ENCODE peak calls at places on chromosomes 3 and 15, in nine cellular contexts. C is left lung; T is CD4-positive, alpha-beta memory T cell; D is aorta; L is psoas muscle; M is heart right ventricle; F is A673; S is tibial artery; V is neural progenitor cell. Y is an unnamed sample. For H3K27me3, the result is how much of the 10 kb centered on the place peaks cover.

GRCh38 chr3:190092250-190092649 is 28.4 kb downstream of the P3H2 start:
- DNase-seq in C (no peak), T (no peak), D (no peak), L (no peak), M (no peak), F (peak), S (no peak), V (peak), Y (no peak)

GRCh38 chr3:64681827-64682226 is 6.0 kb downstream of the ADAMTS9 start:
- DNase-seq in C (no peak), T (no peak), D (no peak), L (no peak), M (no peak), F (no peak), S (no peak), V (no peak), Y (no peak)

GRCh38 chr15:75723171-75723846 is 10.7 kb upstream of the CSPG4 start:
- DNase-seq in C (peak), T (no peak), D (peak), L (no peak), M (no peak), F (no peak), S (peak), V (no peak), Y (no peak)

GRCh38 chr3:18351823-18352744 is 73.1 kb downstream of the SATB1 start:
- DNase-seq in C (peak), T (no peak), D (peak), L (no peak), M (no peak), F (no peak), S (peak), V (peak), Y (no peak)

GRCh38 chr3:39180183-39180545 is 12.2 kb downstream of the XIRP1 start:
- DNase-seq in C (no peak), T (no peak), D (no peak), L (no peak), M (no peak), F (no peak), S (no peak), V (no peak), Y (no peak)

GRCh38 chr15:38482572-38482971 is 28.6 kb downstream of the FAM98B start:
- DNase-seq in C (no peak), T (no peak), D (no peak), L (no peak), M (no peak), F (no peak), S (no peak), V (no peak), Y (no peak)

GRCh38 chr15:72135719-72136118 is 17.5 kb downstream of the SENP8 start:
- DNase-seq in C (no peak), T (no peak), D (no peak), L (no peak), M (no peak), F (no peak), S (no peak), V (no peak), Y (no peak)

GRCh38 chr3:72950372-72950771 is 46.2 kb upstream of the PPP4R2 start:
- DNase-seq in C (no peak), T (no peak), D (no peak), L (no peak), M (no peak), F (no peak), S (no peak), V (no peak), Y (no peak)

GRCh38 chr3:186599785-186600166 is 13.1 kb upstream of the AHSG start:
- DNase-seq in C (no peak), T (no peak), D (no peak), L (no peak), M (no peak), F (no peak), S (no peak), V (no peak), Y (no peak)

GRCh38 chr15:38842991-38843610 is 278.5 kb upstream of the RASGRP1 start:
- DNase-seq in C (no peak), T (no peak), D (no peak), L (no peak), M (no peak), F (no peak), S (no peak), V (no peak), Y (no peak)

GRCh38 chr15:80780416-80781221 is 1.4 kb downstream of the CEMIP start:
- DNase-seq in C (peak), T (no peak), D (peak), L (peak), M (peak), F (peak), S (no peak), V (peak), Y (peak)

GRCh38 chr3:133412511-133413165 is 12.8 kb downstream of the BFSP2 start:
- DNase-seq in C (peak), T (no peak), D (peak), L (no peak), M (no peak), F (peak), S (no peak), V (no peak), Y (no peak)

GRCh38 chr3:17967111-17967510 is 224.7 kb upstream of the TBC1D5 start:
- DNase-seq in C (no peak), T (no peak), D (no peak), L (no peak), M (no peak), F (no peak), S (no peak), V (no peak), Y (no peak)

GRCh38 chr3:188266581-188267274 is 112.8 kb downstream of the LPP start:
- DNase-seq in C (no peak), T (no peak), D (no peak), L (peak), M (no peak), F (no peak), S (peak), V (no peak), Y (no peak)

GRCh38 chr3:182063742-182064141 is 352.0 kb downstream of the SOX2 start:
- DNase-seq in C (no peak), T (no peak), D (no peak), L (no peak), M (no peak), F (no peak), S (no peak), V (no peak), Y (no peak)

GRCh38 chr3:188631291-188632010 is 477.5 kb downstream of the LPP start:
- DNase-seq in C (no peak), T (no peak), D (no peak), L (no peak), M (no peak), F (peak), S (no peak), V (no peak), Y (no peak)

GRCh38 chr15:36951747-36952247 is 148.6 kb downstream of the MEIS2 start:
- DNase-seq in C (no peak), T (no peak), D (no peak), L (peak), M (no peak), F (no peak), S (no peak), V (peak), Y (no peak)

GRCh38 chr15:85874236-85874635 is 79.5 kb upstream of the KLHL25 start:
- DNase-seq in C (no peak), T (no peak), D (no peak), L (no peak), M (no peak), F (no peak), S (no peak), V (no peak), Y (no peak)

GRCh38 chr3:16665282-16665741 is 60.1 kb upstream of the DAZL start:
- DNase-seq in C (no peak), T (no peak), D (no peak), L (no peak), M (no peak), F (peak), S (no peak), V (no peak), Y (no peak)

GRCh38 chr3:13161771-13162535 is 88.7 kb upstream of the IQSEC1 start:
- DNase-seq in C (peak), T (no peak), D (peak), L (no peak), M (no peak), F (no peak), S (peak), V (no peak), Y (peak)

GRCh38 chr3:54223063-54223462 is 100.7 kb downstream of the CACNA2D3 start:
- DNase-seq in C (no peak), T (no peak), D (no peak), L (no peak), M (no peak), F (no peak), S (no peak), V (no peak), Y (no peak)

GRCh38 chr3:13273604-13274105 is 146.5 kb downstream of the NUP210 start:
- DNase-seq in C (no peak), T (no peak), D (peak), L (no peak), M (no peak), F (no peak), S (peak), V (no peak), Y (no peak)

GRCh38 chr3:197125601-197126000 is 96.0 kb upstream of the MELTF start:
- DNase-seq in C (no peak), T (no peak), D (no peak), L (no peak), M (no peak), F (no peak), S (no peak), V (no peak), Y (no peak)

GRCh38 chr3:159123877-159124276 is 322.0 kb downstream of the MFSD1 start:
- DNase-seq in C (no peak), T (no peak), D (no peak), L (no peak), M (no peak), F (no peak), S (no peak), V (no peak), Y (no peak)
- H3K27me3 ChIP-seq in C (under half), T (under half), D (under half), L (under half), M (under half), F (under half), S (under half), V (under half), Y (under half)

DNA sequence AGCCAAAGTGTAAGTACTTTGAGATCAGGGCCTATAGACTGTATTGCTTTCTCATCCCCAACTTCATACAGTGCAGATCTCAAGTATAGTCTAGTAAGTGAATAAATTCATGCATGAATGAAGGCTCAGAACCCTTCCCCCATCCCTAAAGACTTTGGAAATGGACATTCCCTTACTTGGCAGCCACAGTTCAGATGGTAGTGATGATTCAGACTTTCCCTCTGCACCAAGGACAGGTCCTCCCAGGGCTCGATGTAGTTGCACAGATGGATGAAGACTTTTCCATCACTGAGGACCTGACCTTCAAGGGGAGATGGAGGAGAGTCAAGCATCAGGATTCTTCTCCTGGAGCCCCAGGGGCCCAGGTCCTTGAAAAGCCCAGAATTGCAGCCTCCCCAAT is 4.6 kb downstream of the TIMP4 start:
- DNase-seq in C (no peak), T (no peak), D (no peak), L (no peak), M (no peak), F (no peak), S (no peak), V (no peak), Y (no peak)
- H3K4me3 ChIP-seq in C (no peak), T (no peak), D (no peak), L (no peak), M (no peak), F (no peak), S (no peak), V (no peak), Y (no peak)

GRCh38 chr3:147358144-147358992 is 48.0 kb downstream of the ZIC4 start:
- DNase-seq in C (no peak), T (no peak), D (no peak), L (no peak), M (no peak), F (no peak), S (no peak), V (no peak), Y (no peak)
- H3K27me3 ChIP-seq in C (half or more), T (under half), D (under half), L (under half), M (half or more), F (half or more), S (under half), V (half or more), Y (half or more)

GRCh38 chr3:141094851-141095545 is 43.9 kb downstream of the SPSB4 start:
- DNase-seq in C (no peak), T (no peak), D (peak), L (peak), M (peak), F (peak), S (peak), V (peak), Y (peak)
- H3K4me3 ChIP-seq in C (no peak), T (no peak), D (no peak), L (peak), M (peak), F (peak), S (peak), V (no peak), Y (peak)

GRCh38 chr3:194253270-194253669 is 97.9 kb downstream of the CPN2 start:
- DNase-seq in C (no peak), T (no peak), D (peak), L (no peak), M (no peak), F (no peak), S (no peak), V (no peak), Y (no peak)

GRCh38 chr3:194256040-194256945 is 94.8 kb downstream of the CPN2 start:
- DNase-seq in C (no peak), T (no peak), D (peak), L (no peak), M (no peak), F (no peak), S (no peak), V (no peak), Y (no peak)

GRCh38 chr3:194251891-194252560 is 99.1 kb downstream of the CPN2 start:
- DNase-seq in C (no peak), T (no peak), D (peak), L (no peak), M (no peak), F (no peak), S (no peak), V (no peak), Y (no peak)

GRCh38 chr3:194255252-194256039 is 95.7 kb downstream of the CPN2 start:
- DNase-seq in C (peak), T (peak), D (peak), L (peak), M (peak), F (peak), S (peak), V (no peak), Y (peak)

GRCh38 chr3:194254032-194254431 is 97.1 kb downstream of the CPN2 start:
- DNase-seq in C (no peak), T (no peak), D (peak), L (no peak), M (no peak), F (no peak), S (no peak), V (no peak), Y (no peak)
- H3K27me3 ChIP-seq in C (under half), T (under half), D (under half), L (under half), M (under half), F (under half), S (under half), V (under half), Y (under half)

GRCh38 chr3:179200790-179201189 is 50.1 kb downstream of the KCNMB3 start:
- DNase-seq in C (no peak), T (no peak), D (no peak), L (no peak), M (no peak), F (no peak), S (no peak), V (no peak), Y (no peak)

GRCh38 chr3:179196700-179197099 is 48.5 kb downstream of the PIK3CA start:
- DNase-seq in C (no peak), T (no peak), D (no peak), L (no peak), M (no peak), F (no peak), S (no peak), V (peak), Y (no peak)

GRCh38 chr3:179194931-179195330 is 46.8 kb downstream of the PIK3CA start:
- DNase-seq in C (no peak), T (no peak), D (no peak), L (no peak), M (no peak), F (no peak), S (no peak), V (no peak), Y (no peak)

GRCh38 chr3:179192542-179192941 is 44.4 kb downstream of the PIK3CA start:
- DNase-seq in C (no peak), T (no peak), D (no peak), L (no peak), M (no peak), F (no peak), S (no peak), V (no peak), Y (no peak)

DNA sequence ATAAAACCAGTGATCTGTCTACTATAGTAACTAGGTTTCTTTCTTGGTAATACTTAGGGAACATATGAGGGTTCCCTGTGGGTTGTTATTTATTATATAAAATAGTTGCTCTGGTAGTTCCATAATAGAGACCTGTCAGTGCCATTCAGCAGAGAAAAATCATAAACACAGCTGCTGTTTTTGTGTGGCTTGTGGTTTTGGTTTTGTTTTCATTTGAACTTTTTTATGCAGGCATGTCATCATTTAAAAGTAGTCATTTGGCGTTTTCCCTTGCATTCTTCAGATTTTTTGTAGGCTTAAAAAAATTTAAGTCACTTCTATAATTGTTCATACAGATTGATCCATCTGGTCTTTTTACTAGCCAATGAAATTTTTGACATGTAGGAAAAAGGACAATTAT is 47.9 kb downstream of the PIK3CA start:
- DNase-seq in C (no peak), T (peak), D (no peak), L (no peak), M (no peak), F (peak), S (no peak), V (no peak), Y (no peak)
- H3K4me3 ChIP-seq in C (no peak), T (no peak), D (no peak), L (no peak), M (no peak), F (no peak), S (no peak), V (no peak), Y (no peak)

GRCh38 chr3:4979401-4980228 is at the start of gene BHLHE40:
- DNase-seq in C (peak), T (no peak), D (no peak), L (no peak), M (no peak), F (peak), S (no peak), V (peak), Y (no peak)

GRCh38 chr3:4977889-4978258 is 1.4 kb upstream of the BHLHE40 start:
- DNase-seq in C (no peak), T (no peak), D (no peak), L (no peak), M (no peak), F (no peak), S (no peak), V (no peak), Y (no peak)

GRCh38 chr3:4978259-4978965 is 825 bp upstream of the BHLHE40 start:
- DNase-seq in C (peak), T (peak), D (peak), L (peak), M (peak), F (peak), S (peak), V (peak), Y (peak)

GRCh38 chr3:4980229-4981159 is 1.3 kb downstream of the BHLHE40 start:
- DNase-seq in C (peak), T (peak), D (peak), L (peak), M (peak), F (peak), S (peak), V (peak), Y (peak)

GRCh38 chr3:4978966-4979400 is 254 bp upstream of the BHLHE40 start:
- DNase-seq in C (peak), T (peak), D (peak), L (peak), M (peak), F (peak), S (peak), V (peak), Y (peak)
- H3K27me3 ChIP-seq in C (under half), T (under half), D (under half), L (under half), M (under half), F (under half), S (under half), V (half or more), Y (under half)

GRCh38 chr3:43104039-43104438 is 1.8 kb downstream of the POMGNT2 start:
- DNase-seq in C (no peak), T (no peak), D (no peak), L (no peak), M (no peak), F (no peak), S (no peak), V (no peak), Y (no peak)
- H3K4me3 ChIP-seq in C (no peak), T (no peak), D (no peak), L (no peak), M (no peak), F (no peak), S (no peak), V (no peak), Y (no peak)